ENCODE peak calls at places on chromosomes 11 and 22, in eight cellular contexts. G is esophagus muscularis mucosa; B is PC-9; K is myocyte; F is endothelial cell; E is stimulated activated CD4-positive, alpha-beta T cell treated with anti-CD3 and anti-CD28 coated beads, Interleukin-12 subunit alpha, Interleukin-12 subunit beta, amount 100 ng/mL, for 4 hours; V is AG09309; S is amniotic stem cell. Z is an unnamed sample.

GRCh38 chr11:13205446-13205845 is 72.1 kb upstream of the BMAL1 start:
- DNase-seq in V (no peak), B (no peak), K (no peak), F (no peak), G (no peak), E (no peak), S (no peak), Z (no peak)

GRCh38 chr11:9260182-9261146 is 4.7 kb downstream of the DENND5A start:
- DNase-seq in S (no peak), E (no peak), V (no peak), B (no peak), F (no peak), G (no peak), K (no peak), Z (no peak)

GRCh38 chr11:105245781-105246315 is 106.3 kb upstream of the CARD18 start:
- DNase-seq in S (no peak), K (no peak), E (no peak), F (no peak), B (no peak), G (no peak), V (no peak), Z (no peak)

GRCh38 chr22:49372530-49373288 is 455.0 kb downstream of the BRD1 start:
- DNase-seq in S (no peak), G (no peak), V (no peak), F (peak), K (no peak), E (no peak), B (peak), Z (no peak)

GRCh38 chr11:76604081-76604601 is 66.4 kb downstream of the LRRC32 start:
- DNase-seq in K (peak), V (no peak), S (no peak), G (peak), F (no peak), B (no peak), E (no peak), Z (no peak)

GRCh38 chr11:43852057-43852636 is 28.5 kb upstream of the ALKBH3 start:
- DNase-seq in F (peak), G (no peak), K (peak), B (peak), E (peak), S (peak), V (peak), Z (peak)

GRCh38 chr22:44915441-44915840 is 94.4 kb downstream of the PHF21B start:
- DNase-seq in G (no peak), E (no peak), K (no peak), V (no peak), B (no peak), S (no peak), F (no peak), Z (no peak)

GRCh38 chr22:33440756-33441155 is 382.6 kb upstream of the SYN3 start:
- DNase-seq in V (no peak), S (no peak), E (no peak), G (no peak), K (no peak), F (no peak), B (no peak), Z (peak)

GRCh38 chr11:133078591-133079179 is 453.6 kb downstream of the OPCML start:
- DNase-seq in S (no peak), K (peak), G (no peak), B (no peak), V (no peak), F (peak), E (peak), Z (peak)

GRCh38 chr11:113021111-113021510 is 59.9 kb downstream of the NCAM1 start:
- DNase-seq in S (no peak), E (no peak), B (no peak), K (no peak), F (no peak), V (no peak), G (no peak), Z (no peak)

GRCh38 chr11:63915961-63916836 is 765 bp downstream of the RCOR2 start:
- DNase-seq in E (no peak), G (no peak), K (peak), F (peak), B (no peak), V (no peak), S (no peak), Z (peak)

GRCh38 chr22:17862646-17863181 is 88.4 kb upstream of the BID start:
- DNase-seq in B (no peak), E (no peak), K (no peak), V (no peak), S (no peak), G (no peak), F (no peak), Z (no peak)

GRCh38 chr22:35977136-35977535 is 51.5 kb downstream of the RBFOX2 start:
- DNase-seq in E (no peak), V (no peak), F (no peak), B (no peak), S (no peak), K (no peak), G (no peak), Z (peak)

GRCh38 chr22:19085233-19086043 is 36.8 kb downstream of the DGCR2 start:
- DNase-seq in V (no peak), S (peak), F (peak), K (peak), B (no peak), E (no peak), G (no peak), Z (peak)

GRCh38 chr22:45475876-45476514 is 26.7 kb upstream of the FBLN1 start:
- DNase-seq in F (no peak), B (no peak), G (no peak), S (no peak), K (no peak), V (no peak), E (no peak), Z (no peak)

GRCh38 chr22:40224702-40225101 is 47.0 kb downstream of the TNRC6B start:
- DNase-seq in B (no peak), F (no peak), S (no peak), E (peak), V (no peak), G (no peak), K (no peak), Z (no peak)

Z was measured in fibroblast of the aortic adventitia.